ENCODE peak calls at places on chromosomes 2 and 18, in four cellular contexts. O, R, H and B are unnamed samples. For H3K9me3, the result is how much of the 10 kb centered on the place peaks cover.

GRCh38 chr2:156800065-156800556 is 363.9 kb downstream of the GPD2 start:
- DNase-seq in R (no peak), O (no peak), H (no peak), B (no peak)

GRCh38 chr2:136582631-136583205 is 182.6 kb upstream of the THSD7B start:
- DNase-seq in R (peak), O (peak), H (peak), B (peak)

GRCh38 chr2:138831691-138832090 is 51.5 kb upstream of the NXPH2 start:
- DNase-seq in R (no peak), H (no peak), O (no peak), B (no peak)

GRCh38 chr2:190031971-190032623 is 30.4 kb downstream of the MSTN start:
- DNase-seq in O (no peak), H (no peak), R (no peak), B (no peak)

GRCh38 chr2:205650450-205650849 is 31.9 kb upstream of the NRP2 start:
- DNase-seq in R (no peak), H (no peak), O (no peak), B (no peak)

GRCh38 chr2:25381502-25381901 is 39.8 kb upstream of the DNMT3A start:
- DNase-seq in O (no peak), R (no peak), H (no peak), B (no peak)

GRCh38 chr2:224594840-224595239 is 9.7 kb upstream of the CUL3 start:
- DNase-seq in R (no peak), H (no peak), O (no peak), B (no peak)

GRCh38 chr2:23706613-23707078 is 220.3 kb downstream of the ATAD2B start:
- DNase-seq in R (no peak), O (no peak), H (no peak), B (no peak)

GRCh38 chr2:102801098-102801718 is 39.4 kb downstream of the TMEM182 start:
- DNase-seq in R (peak), H (no peak), O (no peak), B (no peak)

GRCh38 chr18:44341759-44342158 is 338.9 kb upstream of the SETBP1 start:
- DNase-seq in R (no peak), H (no peak), O (no peak), B (no peak)

GRCh38 chr18:40882468-40882867 is 1072.6 kb upstream of the PIK3C3 start:
- DNase-seq in H (no peak), R (no peak), O (no peak), B (no peak)

GRCh38 chr2:38751847-38752410 is 768 bp upstream of the SRSF7 start:
- DNase-seq in H (peak), O (no peak), R (peak), B (no peak)

GRCh38 chr2:176159678-176160250 is 2.7 kb downstream of the HOXD3 start:
- DNase-seq in O (no peak), R (no peak), H (no peak), B (no peak)
- H3K9me3 ChIP-seq in O (under half), R (under half), H (under half), B (under half)

DNA sequence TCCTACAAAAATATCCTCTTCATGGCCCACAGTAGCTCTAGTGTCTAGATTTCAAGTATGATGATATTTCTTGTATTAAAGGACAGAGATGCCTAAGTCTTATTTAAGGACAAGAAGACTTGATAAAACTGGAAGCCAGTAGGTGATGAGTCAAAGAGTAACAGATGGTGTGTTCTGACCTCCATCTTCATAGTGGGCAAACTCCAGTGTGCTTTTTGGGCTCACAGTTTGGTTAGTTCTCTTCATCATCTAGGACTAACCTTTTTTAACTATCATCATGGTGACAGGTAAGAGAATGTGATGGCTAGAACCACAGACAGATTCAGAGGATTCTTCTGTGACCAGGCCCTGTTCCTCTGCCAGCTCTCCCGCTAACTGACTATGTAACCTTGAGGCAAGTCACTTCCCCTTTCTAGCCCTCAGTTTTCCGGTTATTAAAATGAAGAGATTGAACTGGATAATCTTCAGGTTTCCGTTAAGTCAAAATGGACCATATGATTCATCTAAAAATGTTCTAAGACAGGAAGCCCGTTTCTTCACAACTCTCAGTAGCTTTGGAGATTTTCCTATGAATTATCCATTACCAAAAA is 140.3 kb upstream of the RASGRP3 start:
- DNase-seq in H (no peak), O (no peak), R (no peak), B (no peak)
- H3K4me3 ChIP-seq in H (no peak), O (no peak), R (no peak), B (no peak)

GRCh38 chr2:133262888-133263287 is 305.4 kb downstream of the NCKAP5 start:
- DNase-seq in H (no peak), R (peak), O (no peak), B (no peak)
- TF ChIP-seq CTCF in H (no peak), R (peak), O (no peak), B (peak)

DNA sequence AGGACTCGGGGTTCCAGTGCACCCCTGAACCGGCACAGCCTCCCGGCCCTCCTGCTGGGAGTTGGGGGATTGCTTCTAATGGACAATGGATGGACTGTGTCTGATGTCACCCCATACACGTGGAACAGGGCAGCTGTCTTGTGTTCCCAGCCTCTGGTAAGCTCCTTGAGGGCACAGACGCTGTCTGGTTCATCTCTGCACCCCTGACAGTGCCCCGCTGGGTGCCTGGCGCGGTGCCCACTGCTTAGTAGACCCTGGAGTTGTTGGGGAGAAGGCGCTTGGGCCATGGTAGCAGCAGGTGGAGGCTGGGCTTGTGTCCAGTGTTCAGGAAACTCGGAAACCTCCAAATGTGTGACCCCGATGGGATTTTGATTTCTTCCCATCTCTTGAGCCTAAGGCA is 278.3 kb downstream of the NDUFA10 start:
- DNase-seq in O (no peak), R (no peak), H (no peak), B (no peak)
- H3K9me3 ChIP-seq in O (under half), R (under half), H (under half), B (under half)

GRCh38 chr2:196284901-196285589 is 113.7 kb upstream of the STK17B start:
- DNase-seq in H (no peak), R (no peak), O (no peak), B (no peak)
- H3K4me3 ChIP-seq in H (no peak), R (no peak), O (no peak), B (no peak)

GRCh38 chr2:119205001-119205669 is 18.5 kb upstream of the STEAP3 start:
- DNase-seq in H (no peak), R (no peak), O (no peak), B (no peak)

GRCh38 chr2:119206201-119206600 is 17.4 kb upstream of the STEAP3 start:
- DNase-seq in O (no peak), H (no peak), R (no peak), B (no peak)

GRCh38 chr2:119207447-119207846 is 16.2 kb upstream of the STEAP3 start:
- DNase-seq in O (no peak), R (no peak), H (no peak), B (no peak)

GRCh38 chr2:119212139-119212800 is 11.4 kb upstream of the STEAP3 start:
- DNase-seq in O (no peak), H (no peak), R (no peak), B (no peak)

DNA sequence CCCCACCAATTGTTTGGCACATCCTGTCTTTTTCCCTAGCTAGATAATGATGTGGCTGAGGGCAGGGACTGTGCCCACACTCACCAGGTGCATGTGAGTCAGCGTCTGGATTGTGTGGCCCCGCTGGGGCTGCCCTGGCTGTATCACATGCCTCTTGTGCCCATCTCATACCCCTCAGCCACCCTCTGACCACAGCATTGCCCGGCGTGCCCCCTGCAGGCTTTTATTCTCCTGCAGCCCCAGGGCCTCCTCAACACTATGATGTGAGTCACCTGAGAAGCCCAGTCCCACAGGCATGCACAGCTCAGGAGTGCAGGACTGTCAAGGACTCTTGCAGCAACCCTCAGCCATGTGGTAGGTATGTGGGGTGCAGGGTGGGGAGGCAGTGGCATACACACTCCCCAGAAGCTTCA is 14.8 kb upstream of the STEAP3 start:
- DNase-seq in R (peak), H (no peak), O (no peak), B (no peak)
- TF ChIP-seq CTCF in R (no peak), H (no peak), O (no peak), B (no peak)

GRCh38 chr2:47744074-47744473 is 38.9 kb upstream of the MSH6 start:
- DNase-seq in R (no peak), O (no peak), H (no peak), B (no peak)
- H3K9me3 ChIP-seq in R (under half), O (under half), H (under half), B (under half)

GRCh38 chr2:37637985-37638384 is 33.5 kb downstream of the CDC42EP3 start:
- DNase-seq in H (no peak), R (no peak), O (no peak), B (peak)
- H3K4me3 ChIP-seq in H (no peak), R (no peak), O (no peak), B (no peak)